ENCODE peak calls at places on chromosomes 5 and 9, in eight cellular contexts. I, X, D, Q, K, U, R and E are unnamed samples.
A peak's percentile ranks its signal among the peaks of the same experiment; 100 is the strongest.

GRCh38 chr5:116524505-116524904 is 50.1 kb downstream of the SEMA6A start:
- DNase-seq in U (no peak), X (no peak), D (no peak), K (no peak), I (no peak), R (no peak), Q (no peak), E (no peak)

GRCh38 chr9:134321571-134321930 is 4.7 kb upstream of the RXRA start:
- DNase-seq in R (no peak), X (no peak), K (no peak), D (no peak), I (no peak), U (no peak), Q (no peak), E (no peak)

GRCh38 chr9:121350993-121351561 is 19.0 kb downstream of the STOM start:
- DNase-seq in D (no peak), I (no peak), X (no peak), K (peak; percentile 49), R (peak; percentile 38), U (peak; percentile 95), Q (peak; percentile 79), E (peak; percentile 72)

GRCh38 chr5:158807947-158808346 is 291.8 kb downstream of the EBF1 start:
- DNase-seq in I (no peak), U (peak; percentile 24), Q (no peak), X (no peak), R (no peak), K (no peak), D (no peak), E (no peak)

GRCh38 chr9:113875420-113875916 is 641 bp upstream of the ZNF618 start:
- DNase-seq in X (no peak), U (peak; percentile 47), K (no peak), R (no peak), Q (no peak), I (no peak), D (no peak), E (peak; percentile 2)

GRCh38 chr5:923473-923873 is 30.8 kb downstream of the TRIP13 start:
- DNase-seq in D (peak; percentile 88), I (peak; percentile 93), R (peak; percentile 51), Q (peak; percentile 93), X (peak; percentile 93), K (peak; percentile 94), U (peak; percentile 81), E (peak; percentile 72)

GRCh38 chr5:151200913-151201445 is 22.9 kb downstream of the CCDC69 start:
- DNase-seq in R (no peak), X (no peak), U (no peak), K (no peak), I (peak; percentile 52), D (no peak), Q (no peak), E (no peak)

GRCh38 chr5:348726-349125 is 27.2 kb downstream of the AHRR start:
- DNase-seq in R (no peak), K (no peak), I (no peak), Q (no peak), X (no peak), U (no peak), D (no peak), E (no peak)

GRCh38 chr5:75089137-75089536 is 36.8 kb upstream of the GCNT4 start:
- DNase-seq in K (no peak), R (no peak), D (no peak), X (no peak), U (peak; percentile 7), I (no peak), Q (no peak), E (peak; percentile 71)

GRCh38 chr9:4038182-4038723 is 261.6 kb downstream of the GLIS3 start:
- DNase-seq in K (no peak), I (no peak), U (peak; percentile 60), D (no peak), Q (peak; percentile 25), X (no peak), R (peak; percentile 59), E (peak; percentile 75)

GRCh38 chr9:32581512-32582143 is 8.7 kb upstream of the NDUFB6 start:
- DNase-seq in Q (peak; percentile 75), K (peak; percentile 60), I (peak; percentile 67), X (peak; percentile 86), D (peak; percentile 81), R (peak; percentile 71), U (peak; percentile 65), E (peak; percentile 77)

GRCh38 chr9:77712533-77713130 is 64.5 kb upstream of the GNA14 start:
- DNase-seq in Q (peak; percentile 33), I (no peak), R (no peak), D (no peak), K (no peak), X (no peak), U (peak; percentile 85), E (peak; percentile 67)

GRCh38 chr9:70525553-70525952 is 111.1 kb upstream of the KLF9 start:
- DNase-seq in U (peak; percentile 73), I (no peak), R (no peak), X (no peak), K (no peak), D (no peak), Q (no peak), E (no peak)

GRCh38 chr5:111563041-111563822 is 50.9 kb upstream of the STARD4 start:
- DNase-seq in X (no peak), K (no peak), R (no peak), U (peak; percentile 46), I (no peak), Q (peak; percentile 57), D (no peak), E (no peak)

GRCh38 chr5:66517361-66517760 is 78.8 kb upstream of the MAST4 start:
- DNase-seq in U (no peak), X (no peak), K (no peak), D (no peak), I (no peak), R (no peak), Q (no peak), E (no peak)

GRCh38 chr5:51380603-51381207 is 2.5 kb upstream of the ISL1 start:
- DNase-seq in Q (peak; percentile 71), D (peak; percentile 54), R (no peak), X (peak; percentile 69), K (peak; percentile 46), U (peak; percentile 48), I (peak; percentile 70), E (peak; percentile 65)

GRCh38 chr9:122370303-122370702 is 521 bp upstream of the PTGS1 start:
- DNase-seq in D (peak; percentile 15), Q (no peak), K (no peak), R (no peak), U (no peak), X (no peak), I (no peak), E (no peak)
- TF ChIP-seq EZH2phosphoT487 in D (no peak), Q (no peak), K (no peak), R (no peak), U (no peak), X (no peak), I (no peak), E (no peak)

GRCh38 chr5:177601577-177602457 is 1.9 kb downstream of the B4GALT7 start:
- DNase-seq in R (no peak), X (no peak), U (no peak), Q (no peak), K (no peak), I (peak; percentile 45), D (no peak), E (peak; percentile 31)

GRCh38 chr5:177598477-177598876 is 1.5 kb upstream of the B4GALT7 start:
- DNase-seq in U (peak; percentile 46), D (no peak), R (no peak), I (no peak), K (no peak), Q (no peak), X (no peak), E (no peak)

GRCh38 chr5:177601126-177601525 is 1.2 kb downstream of the B4GALT7 start:
- DNase-seq in U (no peak), I (no peak), X (no peak), R (no peak), Q (no peak), K (no peak), D (no peak), E (no peak)

GRCh38 chr5:177602458-177602830 is 2.5 kb downstream of the B4GALT7 start:
- DNase-seq in D (no peak), Q (no peak), U (no peak), R (no peak), X (no peak), K (no peak), I (no peak), E (no peak)

DNA sequence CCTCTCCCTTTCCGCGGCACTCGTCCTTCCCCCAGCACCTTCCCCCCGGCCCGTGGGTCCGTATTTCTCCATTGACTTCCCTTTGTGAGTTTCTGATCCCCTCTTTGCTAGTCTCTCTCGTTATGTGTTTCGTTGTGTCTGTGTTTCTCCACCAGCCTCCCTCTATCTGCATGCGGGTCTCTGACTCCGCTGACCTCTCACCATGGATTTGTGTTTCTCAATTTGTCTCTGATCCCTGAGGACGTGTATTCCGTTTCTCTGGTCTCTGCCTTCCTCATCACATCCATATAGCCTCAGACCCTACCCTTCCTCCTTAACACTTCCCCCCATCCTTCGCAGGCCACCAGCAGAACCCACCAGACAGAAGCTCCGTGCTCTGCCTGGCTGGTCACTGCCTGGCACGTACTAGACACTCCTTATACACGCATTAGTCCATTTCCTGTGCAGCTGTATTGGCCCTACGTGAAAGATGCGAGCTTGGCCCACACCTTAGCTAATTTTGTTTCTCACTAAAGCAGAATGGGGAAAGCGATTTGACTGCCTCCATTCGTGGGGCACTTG is 606 bp downstream of the B4GALT7 start:
- DNase-seq in Q (no peak), I (no peak), U (peak; percentile 68), X (no peak), D (no peak), R (no peak), K (no peak), E (peak; percentile 24)
- H2AFZ ChIP-seq in Q (peak overlapping the region; percentile 93), I (peak overlapping the region; percentile 40), U (peak overlapping the region; percentile 81), X (peak overlapping the region; percentile 85), D (peak overlapping the region; percentile 74), R (no peak overlapping the region), K (peak overlapping the region; percentile 61), E (peak overlapping the region; percentile 91)

DNA sequence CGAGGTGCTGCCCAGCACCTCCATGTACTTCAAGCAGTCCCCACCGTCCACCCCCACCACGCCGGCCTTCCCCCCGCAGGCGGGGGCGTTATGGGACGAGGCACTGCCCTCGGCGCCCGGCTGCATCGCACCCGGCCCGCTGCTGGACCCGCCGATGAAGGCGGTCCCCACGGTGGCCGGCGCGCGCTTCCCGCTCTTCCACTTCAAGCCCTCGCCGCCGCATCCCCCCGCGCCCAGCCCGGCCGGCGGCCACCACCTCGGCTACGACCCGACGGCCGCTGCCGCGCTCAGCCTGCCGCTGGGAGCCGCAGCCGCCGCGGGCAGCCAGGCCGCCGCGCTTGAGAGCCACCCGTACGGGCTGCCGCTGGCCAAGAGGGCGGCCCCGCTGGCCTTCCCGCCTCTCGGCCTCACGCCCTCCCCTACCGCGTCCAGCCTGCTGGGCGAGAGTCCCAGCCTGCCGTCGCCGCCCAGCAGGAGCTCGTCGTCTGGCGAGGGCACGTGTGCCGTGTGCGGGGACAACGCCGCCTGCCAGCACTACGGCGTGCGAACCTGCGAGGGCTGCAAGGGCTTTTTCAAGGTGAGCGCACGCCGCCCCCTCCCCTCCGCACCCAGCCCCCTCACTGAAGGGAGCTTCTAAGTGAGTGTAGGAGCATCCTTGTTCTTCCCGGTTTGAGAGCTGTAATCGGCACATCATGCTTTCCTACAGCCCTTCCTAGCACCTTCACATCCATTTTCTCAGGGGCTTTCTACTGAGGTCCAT is 6.9 kb downstream of the NR4A3 start:
- DNase-seq in I (peak; percentile 81), R (no peak), D (no peak), Q (peak; percentile 37), K (no peak), U (peak; percentile 9), X (peak; percentile 74), E (no peak)
- TF ChIP-seq EZH2phosphoT487 in I (peak; percentile 86), R (no peak), D (no peak), Q (peak; percentile 50), K (no peak), U (no peak), X (no peak), E (no peak)

GRCh38 chr5:80656425-80656824 is 1.6 kb upstream of the DHFR start:
- DNase-seq in X (peak; percentile 33), Q (no peak), K (no peak), R (no peak), U (peak; percentile 8), I (no peak), D (no peak), E (no peak)
- H2AFZ ChIP-seq in X (no peak overlapping the region), Q (no peak overlapping the region), K (no peak overlapping the region), R (no peak overlapping the region), U (no peak overlapping the region), I (no peak overlapping the region), D (no peak overlapping the region), E (no peak overlapping the region)